ENCODE peak calls at places on chromosomes 16 and 17, in eight cellular contexts. K is choroid plexus epithelial cell; C is sigmoid colon; E is cardiac muscle cell; Z is left lung; V is nephron progenitor cell; A is activated T-cell treated with anti-CD3 and anti-CD28 coated beads, Interleukin-2, amount 50 U/mL, for 24 hours; Y is central memory CD4-positive, alpha-beta T cell. T is an unnamed sample.

GRCh38 chr16:28891964-28892890 is 13.9 kb downstream of the ATP2A1 start:
- DNase-seq in V (no peak), C (no peak), Z (no peak), Y (no peak), K (no peak), A (no peak), E (no peak), T (no peak)

GRCh38 chr17:50064253-50064991 is 8.5 kb downstream of the ITGA3 start:
- DNase-seq in A (no peak), K (peak), E (peak), Y (no peak), V (peak), C (peak), Z (peak), T (peak)

GRCh38 chr16:29700253-29700987 is 21.4 kb downstream of the QPRT start:
- DNase-seq in E (peak), A (peak), V (peak), Y (peak), Z (peak), C (peak), K (peak), T (peak)

GRCh38 chr16:6835941-6836340 is 496.7 kb upstream of the RBFOX1 start:
- DNase-seq in A (no peak), Z (no peak), E (no peak), K (no peak), V (no peak), Y (no peak), C (no peak), T (no peak)

GRCh38 chr16:85819245-85819644 is 19.8 kb downstream of the COX4I1 start:
- DNase-seq in E (peak), A (peak), Z (peak), C (peak), K (peak), V (peak), Y (peak), T (peak)

GRCh38 chr17:31072186-31072585 is 22.6 kb upstream of the NF1 start:
- DNase-seq in C (no peak), V (no peak), K (peak), Z (no peak), Y (no peak), E (peak), A (no peak), T (peak)

GRCh38 chr17:27577124-27577761 is 53.7 kb upstream of the LGALS9 start:
- DNase-seq in A (no peak), V (peak), K (peak), C (no peak), Y (no peak), E (peak), Z (no peak), T (peak)

GRCh38 chr17:80025796-80026195 is 9.9 kb downstream of the TBC1D16 start:
- DNase-seq in C (no peak), V (no peak), Z (no peak), A (no peak), E (no peak), Y (no peak), K (peak), T (no peak)

GRCh38 chr16:25064967-25065366 is 46.6 kb upstream of the LCMT1 start:
- DNase-seq in C (peak), V (no peak), Y (no peak), A (no peak), K (no peak), Z (no peak), E (no peak), T (no peak)

T was measured in left kidney.